ENCODE peak calls at places on chromosomes 3 and 15, in four cellular contexts. U is GM12878, E is K562, S is endothelial cell of umbilical vein. X is an unnamed sample.

GRCh38 chr3:101159478-101159877 is 160.9 kb downstream of the IMPG2 start:
- DNase-seq in U (no peak), E (no peak), S (no peak), X (no peak)

GRCh38 chr3:154132777-154133375 is 11.7 kb downstream of the ARHGEF26 start:
- DNase-seq in U (no peak), E (no peak), S (no peak), X (peak; percentile 11)

GRCh38 chr15:39629906-39630305 is 49.0 kb downstream of the THBS1 start:
- DNase-seq in U (no peak), E (no peak), S (no peak), X (no peak)

GRCh38 chr3:169945313-169945712 is 21.3 kb upstream of the SEC62 start:
- DNase-seq in U (peak; percentile 85), E (peak; percentile 83), S (peak; percentile 61), X (no peak)

GRCh38 chr15:94105760-94106159 is 125.6 kb upstream of the MCTP2 start:
- DNase-seq in U (no peak), E (no peak), S (no peak), X (no peak)

GRCh38 chr3:65883614-65884013 is 155.1 kb downstream of the MAGI1 start:
- DNase-seq in U (no peak), E (no peak), S (peak; percentile 68), X (peak; percentile 52)

GRCh38 chr3:156628095-156628690 is 46.2 kb upstream of the TIPARP start:
- DNase-seq in U (no peak), E (no peak), S (no peak), X (peak; percentile 22)

GRCh38 chr15:27587810-27588209 is 511.3 kb downstream of the OCA2 start:
- DNase-seq in U (no peak), E (peak; percentile 53), S (no peak), X (no peak)

GRCh38 chr15:56532766-56533455 is 68.0 kb upstream of the MNS1 start:
- DNase-seq in U (no peak), E (no peak), S (no peak), X (no peak)

GRCh38 chr3:120854908-120855526 is 53.0 kb upstream of the STXBP5L start:
- DNase-seq in U (no peak), E (no peak), S (no peak), X (no peak)

GRCh38 chr3:113271189-113271588 is 59.8 kb downstream of the BOC start:
- DNase-seq in U (no peak), E (no peak), S (no peak), X (no peak)

GRCh38 chr15:58148120-58148519 is 9.9 kb downstream of the AQP9 start:
- DNase-seq in U (no peak), E (no peak), S (no peak), X (no peak)

GRCh38 chr15:31540633-31541032 is 214.0 kb downstream of the KLF13 start:
- DNase-seq in U (no peak), E (no peak), S (no peak), X (no peak)

GRCh38 chr3:187296915-187297314 is 5.4 kb upstream of the MASP1 start:
- DNase-seq in U (no peak), E (no peak), S (no peak), X (peak; percentile 23)

GRCh38 chr15:73789491-73790240 is 36.5 kb upstream of the INSYN1 start:
- DNase-seq in U (no peak), E (no peak), S (no peak), X (no peak)

DNA sequence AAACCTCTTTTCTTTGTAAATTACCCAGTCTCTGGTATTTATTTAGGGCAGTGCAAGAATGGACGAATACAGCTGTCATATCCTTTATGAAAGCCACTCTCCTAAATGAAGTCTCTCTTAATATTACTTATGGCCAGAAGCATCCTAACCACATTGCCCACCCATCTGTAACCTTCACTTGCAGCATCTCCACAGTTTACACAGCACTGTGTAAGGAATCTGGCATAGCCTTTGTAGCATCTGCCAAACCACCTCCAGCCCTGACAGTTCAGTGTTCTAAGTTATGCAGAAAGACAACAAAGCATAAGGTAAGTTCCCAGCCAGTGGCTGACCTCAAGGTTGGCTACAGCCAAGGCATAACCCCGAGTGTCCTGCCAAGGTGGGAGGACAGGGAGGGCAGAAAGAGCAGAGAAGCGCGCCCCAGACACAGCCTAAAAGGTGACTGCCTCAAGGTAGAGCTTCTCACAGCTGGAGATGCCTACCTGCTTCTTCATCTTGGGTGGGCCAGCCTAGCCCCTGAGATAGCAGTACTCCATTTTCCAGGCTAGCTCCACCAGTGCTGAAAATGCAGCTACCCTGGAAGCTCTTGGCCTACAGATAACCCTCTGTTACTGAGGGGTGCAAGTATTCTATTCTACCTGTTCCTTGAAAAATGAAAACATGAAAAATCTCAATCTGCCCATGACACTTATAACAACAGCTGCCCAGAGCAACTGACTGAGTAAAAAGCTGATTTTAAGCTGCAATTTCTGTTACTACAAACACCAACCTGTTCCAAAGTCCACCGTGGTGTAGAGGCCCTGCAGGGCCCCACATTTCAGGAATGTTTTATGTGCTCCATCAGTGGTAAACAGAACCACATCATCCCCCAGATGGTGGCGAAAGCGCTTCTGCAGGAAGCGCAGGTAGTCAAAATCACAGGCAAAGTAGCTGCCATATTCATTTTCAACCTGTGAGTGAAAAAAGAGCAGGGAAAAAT is 39.3 kb downstream of the GLB1 start:
- DNase-seq in U (no peak), E (no peak), S (no peak), X (no peak)
- TF ChIP-seq FOS in U (no peak), E (no peak), S (no peak), X (no peak)

GRCh38 chr3:125186261-125186770 is 26.2 kb downstream of the SLC12A8 start:
- DNase-seq in U (no peak), E (peak; percentile 34), S (no peak), X (peak; percentile 71)
- TF ChIP-seq FOS in U (no peak), E (no peak), S (no peak), X (no peak)

GRCh38 chr3:25021816-25022215 is 406.2 kb upstream of the RARB start:
- DNase-seq in U (no peak), E (no peak), S (peak; percentile 42), X (peak; percentile 16)
- TF ChIP-seq FOS in U (no peak), E (no peak), S (no peak), X (no peak)

GRCh38 chr3:124774305-124774673 is 44.0 kb downstream of the UMPS start:
- DNase-seq in U (no peak), E (no peak), S (peak; percentile 64), X (peak; percentile 66)
- TF ChIP-seq FOS in U (no peak), E (no peak), S (no peak), X (no peak)

GRCh38 chr3:195025056-195025880 is 245.7 kb downstream of the XXYLT1 start:
- DNase-seq in U (no peak), E (no peak), S (no peak), X (no peak)
- TF ChIP-seq FOS in U (no peak), E (no peak), S (no peak), X (no peak)

GRCh38 chr3:71247948-71248315 is 335.6 kb downstream of the FOXP1 start:
- DNase-seq in U (no peak), E (no peak), S (no peak), X (no peak)
- TF ChIP-seq FOS in U (no peak), E (no peak), S (no peak), X (no peak)

GRCh38 chr3:16494906-16495580 is 18.5 kb downstream of the RFTN1 start:
- DNase-seq in U (no peak), E (no peak), S (peak; percentile 88), X (no peak)
- TF ChIP-seq FOS in U (no peak), E (no peak), S (no peak), X (no peak)